ENCODE peak calls at places on chromosomes 6 and 20, in six cellular contexts. One of them, this sample, is unnamed.

GRCh38 chr6:87848616-87849015 is 146.6 kb upstream of the AKIRIN2 start:
- DNase-seq in GM12878: no peak
- DNase-seq in H1: no peak
- DNase-seq in SK-N-SH: no peak
- DNase-seq in K562: no peak
- DNase-seq in HepG2: no peak
- DNase-seq in this sample: no peak

GRCh38 chr6:9921366-9921765 is 493.5 kb downstream of the TFAP2A start:
- DNase-seq in SK-N-SH: no peak
- DNase-seq in H1: no peak
- DNase-seq in HepG2: no peak
- DNase-seq in GM12878: no peak
- DNase-seq in K562: no peak
- DNase-seq in this sample: no peak

GRCh38 chr20:4187147-4187546 is 171.8 kb upstream of the RNF24 start:
- DNase-seq in GM12878: no peak
- DNase-seq in HepG2: no peak
- DNase-seq in K562: peak; percentile 43
- DNase-seq in H1: no peak
- DNase-seq in SK-N-SH: no peak
- DNase-seq in this sample: no peak

GRCh38 chr6:131574686-131575085 is 1.7 kb downstream of the ARG1 start:
- DNase-seq in K562: no peak
- DNase-seq in H1: no peak
- DNase-seq in SK-N-SH: no peak
- DNase-seq in GM12878: no peak
- DNase-seq in HepG2: no peak
- DNase-seq in this sample: no peak

GRCh38 chr6:90982051-90982450 is 395.2 kb upstream of the MAP3K7 start:
- DNase-seq in HepG2: no peak
- DNase-seq in K562: peak; percentile 1
- DNase-seq in GM12878: no peak
- DNase-seq in SK-N-SH: peak; percentile 7
- DNase-seq in H1: no peak
- DNase-seq in this sample: no peak

GRCh38 chr6:169454872-169455204 is 201.2 kb upstream of the THBS2 start:
- DNase-seq in HepG2: no peak
- DNase-seq in SK-N-SH: no peak
- DNase-seq in H1: no peak
- DNase-seq in K562: no peak
- DNase-seq in GM12878: no peak
- DNase-seq in this sample: no peak

GRCh38 chr20:54260116-54260515 is 52.2 kb downstream of the PFDN4 start:
- DNase-seq in H1: no peak
- DNase-seq in GM12878: no peak
- DNase-seq in K562: no peak
- DNase-seq in HepG2: no peak
- DNase-seq in SK-N-SH: no peak
- DNase-seq in this sample: no peak

GRCh38 chr20:823326-823902 is 10.1 kb upstream of the FAM110A start:
- DNase-seq in H1: no peak
- DNase-seq in HepG2: no peak
- DNase-seq in K562: no peak
- DNase-seq in GM12878: no peak
- DNase-seq in SK-N-SH: no peak
- DNase-seq in this sample: no peak

GRCh38 chr6:99833034-99833433 is 161.0 kb downstream of the MCHR2 start:
- DNase-seq in K562: no peak
- DNase-seq in SK-N-SH: no peak
- DNase-seq in GM12878: no peak
- DNase-seq in HepG2: no peak
- DNase-seq in H1: no peak
- DNase-seq in this sample: no peak

GRCh38 chr6:30396833-30397479 is 52.0 kb downstream of the RPP21 start:
- DNase-seq in H1: peak; percentile 99
- DNase-seq in HepG2: peak; percentile 58
- DNase-seq in K562: peak; percentile 90
- DNase-seq in GM12878: peak; percentile 9
- DNase-seq in SK-N-SH: peak; percentile 86
- DNase-seq in this sample: peak; percentile 51

GRCh38 chr6:17820055-17820454 is 113.3 kb upstream of the NUP153 start:
- DNase-seq in K562: peak; percentile 92
- DNase-seq in SK-N-SH: no peak
- DNase-seq in HepG2: peak; percentile 32
- DNase-seq in GM12878: no peak
- DNase-seq in H1: no peak
- DNase-seq in this sample: no peak

GRCh38 chr20:61731363-61732181 is 334.1 kb downstream of the TAF4 start:
- DNase-seq in K562: no peak
- DNase-seq in GM12878: no peak
- DNase-seq in HepG2: no peak
- DNase-seq in H1: no peak
- DNase-seq in SK-N-SH: no peak
- DNase-seq in this sample: no peak

GRCh38 chr6:130161627-130162404 is 60.9 kb downstream of the SAMD3 start:
- DNase-seq in SK-N-SH: no peak
- DNase-seq in H1: no peak
- DNase-seq in K562: no peak
- DNase-seq in GM12878: no peak
- DNase-seq in HepG2: no peak
- DNase-seq in this sample: no peak

GRCh38 chr20:34268851-34269668 is 27.8 kb downstream of the ASIP start:
- DNase-seq in H1: peak; percentile 73
- DNase-seq in HepG2: no peak
- DNase-seq in SK-N-SH: no peak
- DNase-seq in GM12878: no peak
- DNase-seq in K562: no peak
- DNase-seq in this sample: no peak

GRCh38 chr6:20092071-20092566 is 120.2 kb downstream of the MBOAT1 start:
- DNase-seq in SK-N-SH: peak; percentile 36
- DNase-seq in K562: peak; percentile 69
- DNase-seq in HepG2: peak; percentile 57
- DNase-seq in GM12878: peak; percentile 17
- DNase-seq in H1: no peak
- DNase-seq in this sample: peak; percentile 57

GRCh38 chr20:60046860-60047259 is 88.6 kb downstream of the CDH26 start:
- DNase-seq in H1: no peak
- DNase-seq in K562: no peak
- DNase-seq in SK-N-SH: no peak
- DNase-seq in HepG2: no peak
- DNase-seq in GM12878: no peak
- DNase-seq in this sample: no peak

GRCh38 chr6:46510656-46511055 is 19.4 kb upstream of the RCAN2 start:
- DNase-seq in H1: no peak
- DNase-seq in K562: no peak
- DNase-seq in SK-N-SH: no peak
- DNase-seq in GM12878: no peak
- DNase-seq in HepG2: no peak
- DNase-seq in this sample: no peak

GRCh38 chr6:72816022-72816421 is 194.2 kb downstream of the KCNQ5 start:
- DNase-seq in K562: no peak
- DNase-seq in H1: no peak
- DNase-seq in GM12878: no peak
- DNase-seq in SK-N-SH: no peak
- DNase-seq in HepG2: no peak
- DNase-seq in this sample: no peak

GRCh38 chr6:53725791-53726575 is 60.4 kb upstream of the KLHL31 start:
- DNase-seq in H1: peak; percentile 93
- DNase-seq in GM12878: no peak
- DNase-seq in SK-N-SH: peak; percentile 80
- DNase-seq in K562: peak; percentile 79
- DNase-seq in HepG2: peak; percentile 72
- DNase-seq in this sample: no peak

GRCh38 chr20:44023515-44024371 is 109.1 kb downstream of the TOX2 start:
- DNase-seq in H1: no peak
- DNase-seq in K562: no peak
- DNase-seq in SK-N-SH: no peak
- DNase-seq in HepG2: no peak
- DNase-seq in GM12878: no peak
- DNase-seq in this sample: no peak

GRCh38 chr6:116118608-116119007 is 7.3 kb downstream of the COL10A1 start:
- DNase-seq in GM12878: no peak
- DNase-seq in H1: no peak
- DNase-seq in SK-N-SH: no peak
- DNase-seq in K562: no peak
- DNase-seq in HepG2: no peak
- DNase-seq in this sample: no peak

GRCh38 chr20:25863536-25864325 is 167.1 kb upstream of the ZNF337 start:
- DNase-seq in GM12878: no peak
- DNase-seq in HepG2: peak; percentile 45
- DNase-seq in SK-N-SH: peak; percentile 33
- DNase-seq in H1: no peak
- DNase-seq in K562: no peak
- DNase-seq in this sample: no peak

GRCh38 chr6:158143700-158144099 is 24.4 kb downstream of the SERAC1 start:
- DNase-seq in GM12878: no peak
- DNase-seq in K562: peak; percentile 51
- DNase-seq in SK-N-SH: no peak
- DNase-seq in HepG2: peak; percentile 48
- DNase-seq in H1: no peak
- DNase-seq in this sample: no peak

GRCh38 chr20:14355791-14356190 is 18.4 kb upstream of the FLRT3 start:
- DNase-seq in K562: no peak
- DNase-seq in HepG2: no peak
- DNase-seq in GM12878: no peak
- DNase-seq in H1: no peak
- DNase-seq in SK-N-SH: no peak
- DNase-seq in this sample: no peak

GRCh38 chr20:2690718-2691117 is 1.9 kb upstream of the EBF4 start:
- DNase-seq in GM12878: no peak
- DNase-seq in HepG2: no peak
- DNase-seq in SK-N-SH: no peak
- DNase-seq in H1: no peak
- DNase-seq in K562: no peak
- DNase-seq in this sample: no peak

DNA sequence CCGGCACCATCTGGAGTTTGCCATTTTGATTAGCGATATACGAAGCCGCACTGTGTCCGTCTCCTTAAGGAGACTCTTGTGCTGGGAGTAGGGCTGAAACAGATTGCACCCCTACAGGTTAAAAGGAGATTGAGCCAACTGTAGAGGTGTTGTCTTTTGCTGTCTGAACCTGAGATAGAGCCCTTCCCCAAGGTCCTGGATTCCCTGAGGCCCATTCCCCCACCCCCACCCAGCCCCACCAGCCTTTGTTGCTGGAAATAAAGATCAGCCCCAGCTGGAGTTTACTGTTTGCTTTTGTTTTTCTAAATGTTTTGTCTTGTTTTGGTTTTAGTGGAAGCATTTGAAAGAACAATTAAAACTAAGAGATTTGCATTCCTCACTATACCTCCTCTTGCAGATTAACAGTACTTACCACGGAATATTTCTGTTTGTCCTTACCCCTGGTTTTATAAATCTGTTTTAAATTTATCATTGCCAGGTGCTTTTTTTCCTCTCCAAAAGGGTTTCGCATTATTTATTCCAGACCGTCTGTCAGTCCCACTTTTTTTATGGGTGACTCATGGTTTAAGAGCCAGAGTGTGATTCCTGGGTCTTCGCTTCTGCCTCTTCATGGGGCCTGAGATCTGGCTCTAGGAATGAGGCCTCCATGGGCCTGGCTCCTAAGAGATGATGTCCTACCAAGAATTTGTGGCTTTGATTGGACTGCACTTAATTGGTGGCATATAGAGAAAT is 169.2 kb downstream of the DTNBP1 start:
- DNase-seq in HepG2: no peak
- DNase-seq in SK-N-SH: no peak
- DNase-seq in GM12878: no peak
- DNase-seq in K562: no peak
- DNase-seq in H1: no peak
- DNase-seq in this sample: no peak
- H3K4me2 ChIP-seq in HepG2: no peak overlapping the region
- H3K4me2 ChIP-seq in SK-N-SH: no peak overlapping the region
- H3K4me2 ChIP-seq in GM12878: no peak overlapping the region
- H3K4me2 ChIP-seq in K562: no peak overlapping the region
- H3K4me2 ChIP-seq in H1: peak overlapping the region; percentile 68
- H3K4me2 ChIP-seq in this sample: no peak overlapping the region

DNA sequence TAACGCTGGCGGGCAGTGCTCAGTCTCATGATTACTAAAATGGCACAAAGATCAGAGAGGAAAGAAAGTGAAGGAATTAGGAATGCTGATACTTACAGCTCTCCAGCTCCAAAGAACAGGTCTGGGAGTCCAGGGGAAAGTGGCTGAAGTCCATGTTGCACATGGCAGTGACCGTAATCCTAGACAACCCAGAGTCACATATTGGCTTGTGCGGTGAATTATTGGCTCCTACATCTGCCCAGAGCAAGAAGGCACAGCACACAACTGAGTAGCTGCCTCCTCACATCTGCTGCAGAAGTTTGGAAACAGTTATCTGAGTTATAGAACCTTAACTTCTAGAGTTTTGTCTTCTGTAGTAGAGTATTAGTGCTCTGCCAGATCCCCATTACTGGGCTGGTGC is 47.2 kb downstream of the GABRR2 start:
- DNase-seq in GM12878: no peak
- DNase-seq in H1: no peak
- DNase-seq in HepG2: no peak
- DNase-seq in SK-N-SH: no peak
- DNase-seq in K562: no peak
- DNase-seq in this sample: no peak
- TF ChIP-seq YY1 in GM12878: no peak
- TF ChIP-seq YY1 in H1: no peak
- TF ChIP-seq YY1 in HepG2: no peak
- TF ChIP-seq YY1 in SK-N-SH: no peak
- TF ChIP-seq YY1 in K562: no peak
- TF ChIP-seq YY1 in this sample: no peak

GRCh38 chr20:50838322-50838625 is 43.4 kb downstream of the BCAS4 start:
- DNase-seq in HepG2: no peak
- DNase-seq in SK-N-SH: no peak
- DNase-seq in K562: no peak
- DNase-seq in H1: no peak
- DNase-seq in GM12878: no peak
- DNase-seq in this sample: no peak

GRCh38 chr20:50842821-50843220 is 48.0 kb downstream of the BCAS4 start:
- DNase-seq in SK-N-SH: no peak
- DNase-seq in H1: no peak
- DNase-seq in K562: no peak
- DNase-seq in GM12878: no peak
- DNase-seq in HepG2: no peak
- DNase-seq in this sample: no peak

GRCh38 chr20:50837532-50838321 is 42.9 kb downstream of the BCAS4 start:
- DNase-seq in H1: no peak
- DNase-seq in SK-N-SH: no peak
- DNase-seq in K562: peak; percentile 78
- DNase-seq in GM12878: no peak
- DNase-seq in HepG2: no peak
- DNase-seq in this sample: no peak

GRCh38 chr20:50834599-50835005 is 39.7 kb downstream of the BCAS4 start:
- DNase-seq in SK-N-SH: no peak
- DNase-seq in K562: no peak
- DNase-seq in GM12878: no peak
- DNase-seq in HepG2: peak; percentile 51
- DNase-seq in H1: no peak
- DNase-seq in this sample: no peak

GRCh38 chr20:50838707-50839385 is 44.0 kb downstream of the BCAS4 start:
- DNase-seq in SK-N-SH: no peak
- DNase-seq in H1: no peak
- DNase-seq in K562: no peak
- DNase-seq in GM12878: no peak
- DNase-seq in HepG2: no peak
- DNase-seq in this sample: no peak
- H2AFZ ChIP-seq in SK-N-SH: no peak overlapping the region
- H2AFZ ChIP-seq in H1: no peak overlapping the region
- H2AFZ ChIP-seq in K562: peak overlapping the region; percentile 75
- H2AFZ ChIP-seq in GM12878: no peak overlapping the region
- H2AFZ ChIP-seq in HepG2: no peak overlapping the region
- H2AFZ ChIP-seq in this sample: no peak overlapping the region

GRCh38 chr6:11459002-11459658 is 78.4 kb upstream of the TMEM170B start:
- DNase-seq in HepG2: no peak
- DNase-seq in GM12878: peak; percentile 90
- DNase-seq in K562: no peak
- DNase-seq in H1: no peak
- DNase-seq in SK-N-SH: no peak
- DNase-seq in this sample: no peak
- H3K4me2 ChIP-seq in HepG2: no peak overlapping the region
- H3K4me2 ChIP-seq in GM12878: peak overlapping the region; percentile 90
- H3K4me2 ChIP-seq in K562: no peak overlapping the region
- H3K4me2 ChIP-seq in H1: no peak overlapping the region
- H3K4me2 ChIP-seq in SK-N-SH: no peak overlapping the region
- H3K4me2 ChIP-seq in this sample: no peak overlapping the region